ENCODE peak calls at places on chromosomes 12 and 14, in six cellular contexts. One of them, this sample, is unnamed.

GRCh38 chr14:101215936-101216335 is 312.4 kb upstream of the RTL1 start:
- DNase-seq in H1: no peak
- DNase-seq in GM12891: no peak
- DNase-seq in GM12878: no peak
- DNase-seq in K562: no peak
- DNase-seq in HepG2: no peak
- DNase-seq in this sample: no peak

GRCh38 chr14:58533417-58533816 is 104.3 kb upstream of the DACT1 start:
- DNase-seq in H1: no peak
- DNase-seq in GM12891: no peak
- DNase-seq in GM12878: no peak
- DNase-seq in K562: no peak
- DNase-seq in HepG2: no peak
- DNase-seq in this sample: no peak

GRCh38 chr14:100406505-100407131 is 83.5 kb downstream of the SLC25A47 start:
- DNase-seq in H1: no peak
- DNase-seq in GM12891: no peak
- DNase-seq in GM12878: no peak
- DNase-seq in K562: peak; percentile 82
- DNase-seq in HepG2: peak; percentile 66
- DNase-seq in this sample: no peak

GRCh38 chr12:50110127-50110761 is 1.8 kb upstream of the COX14 start:
- DNase-seq in H1: no peak
- DNase-seq in GM12891: no peak
- DNase-seq in GM12878: peak; percentile 50
- DNase-seq in K562: peak; percentile 88
- DNase-seq in HepG2: peak; percentile 86
- DNase-seq in this sample: peak; percentile 52

GRCh38 chr12:94174576-94174975 is 26.2 kb downstream of the PLXNC1 start:
- DNase-seq in H1: no peak
- DNase-seq in GM12891: no peak
- DNase-seq in GM12878: no peak
- DNase-seq in K562: no peak
- DNase-seq in HepG2: no peak
- DNase-seq in this sample: no peak

GRCh38 chr12:107111314-107111713 is 18.0 kb upstream of the CRY1 start:
- DNase-seq in H1: no peak
- DNase-seq in GM12891: no peak
- DNase-seq in GM12878: no peak
- DNase-seq in K562: no peak
- DNase-seq in HepG2: no peak
- DNase-seq in this sample: no peak

GRCh38 chr12:96211989-96212388 is 17.8 kb downstream of the ELK3 start:
- DNase-seq in H1: no peak
- DNase-seq in GM12891: no peak
- DNase-seq in GM12878: no peak
- DNase-seq in K562: no peak
- DNase-seq in HepG2: no peak
- DNase-seq in this sample: no peak

GRCh38 chr12:115632323-115632722 is 645.2 kb downstream of the MED13L start:
- DNase-seq in H1: no peak
- DNase-seq in GM12891: no peak
- DNase-seq in GM12878: no peak
- DNase-seq in K562: no peak
- DNase-seq in HepG2: no peak
- DNase-seq in this sample: no peak

GRCh38 chr14:102389261-102389660 is 26.5 kb downstream of the TECPR2 start:
- DNase-seq in H1: no peak
- DNase-seq in GM12891: no peak
- DNase-seq in GM12878: no peak
- DNase-seq in K562: no peak
- DNase-seq in HepG2: no peak
- DNase-seq in this sample: no peak

GRCh38 chr12:65668981-65669695 is 155.1 kb upstream of the HMGA2 start:
- DNase-seq in H1: no peak
- DNase-seq in GM12891: no peak
- DNase-seq in GM12878: no peak
- DNase-seq in K562: peak; percentile 31
- DNase-seq in HepG2: no peak
- DNase-seq in this sample: no peak

GRCh38 chr12:402127-402456 is 648 bp downstream of the CCDC77 start:
- DNase-seq in H1: no peak
- DNase-seq in GM12891: no peak
- DNase-seq in GM12878: no peak
- DNase-seq in K562: peak; percentile 53
- DNase-seq in HepG2: peak; percentile 42
- DNase-seq in this sample: no peak

GRCh38 chr14:91315844-91316267 is 71.4 kb upstream of the GPR68 start:
- DNase-seq in H1: no peak
- DNase-seq in GM12891: peak; percentile 80
- DNase-seq in GM12878: peak; percentile 88
- DNase-seq in K562: no peak
- DNase-seq in HepG2: no peak
- DNase-seq in this sample: peak; percentile 79

GRCh38 chr12:100715976-100716657 is 78.5 kb upstream of the ANO4 start:
- DNase-seq in H1: no peak
- DNase-seq in GM12891: no peak
- DNase-seq in GM12878: no peak
- DNase-seq in K562: no peak
- DNase-seq in HepG2: no peak
- DNase-seq in this sample: no peak

GRCh38 chr12:95611676-95612309 is 60.5 kb upstream of the USP44 start:
- DNase-seq in H1: no peak
- DNase-seq in GM12891: no peak
- DNase-seq in GM12878: no peak
- DNase-seq in K562: no peak
- DNase-seq in HepG2: peak; percentile 62
- DNase-seq in this sample: no peak

GRCh38 chr14:92560106-92560865 is 46.7 kb downstream of the RIN3 start:
- DNase-seq in H1: no peak
- DNase-seq in GM12891: no peak
- DNase-seq in GM12878: no peak
- DNase-seq in K562: no peak
- DNase-seq in HepG2: no peak
- DNase-seq in this sample: no peak

GRCh38 chr12:90909069-90909676 is 45.8 kb downstream of the CCER1 start:
- DNase-seq in H1: no peak
- DNase-seq in GM12891: peak; percentile 1
- DNase-seq in GM12878: no peak
- DNase-seq in K562: peak; percentile 7
- DNase-seq in HepG2: peak; percentile 6
- DNase-seq in this sample: no peak

GRCh38 chr12:98896938-98897337 is 251.8 kb downstream of the APAF1 start:
- DNase-seq in H1: no peak
- DNase-seq in GM12891: no peak
- DNase-seq in GM12878: no peak
- DNase-seq in K562: no peak
- DNase-seq in HepG2: no peak
- DNase-seq in this sample: no peak

GRCh38 chr12:54431911-54432814 is 13.1 kb upstream of the ITGA5 start:
- DNase-seq in H1: no peak
- DNase-seq in GM12891: no peak
- DNase-seq in GM12878: no peak
- DNase-seq in K562: peak; percentile 87
- DNase-seq in HepG2: no peak
- DNase-seq in this sample: no peak

GRCh38 chr12:96176575-96176974 is 17.6 kb upstream of the ELK3 start:
- DNase-seq in H1: no peak
- DNase-seq in GM12891: no peak
- DNase-seq in GM12878: no peak
- DNase-seq in K562: no peak
- DNase-seq in HepG2: no peak
- DNase-seq in this sample: no peak

GRCh38 chr12:114476159-114476558 is 70.2 kb upstream of the TBX5 start:
- DNase-seq in H1: no peak
- DNase-seq in GM12891: no peak
- DNase-seq in GM12878: no peak
- DNase-seq in K562: peak; percentile 16
- DNase-seq in HepG2: peak; percentile 40
- DNase-seq in this sample: no peak

GRCh38 chr12:47807338-47807737 is 12.4 kb downstream of the HDAC7 start:
- DNase-seq in H1: no peak
- DNase-seq in GM12891: no peak
- DNase-seq in GM12878: no peak
- DNase-seq in K562: no peak
- DNase-seq in HepG2: no peak
- DNase-seq in this sample: no peak

GRCh38 chr12:49121047-49121696 is 10.0 kb downstream of the TUBA1B start:
- DNase-seq in H1: peak; percentile 13
- DNase-seq in GM12891: no peak
- DNase-seq in GM12878: no peak
- DNase-seq in K562: peak; percentile 65
- DNase-seq in HepG2: peak; percentile 79
- DNase-seq in this sample: no peak

GRCh38 chr12:92419201-92419600 is 273.6 kb upstream of the BTG1 start:
- DNase-seq in H1: no peak
- DNase-seq in GM12891: no peak
- DNase-seq in GM12878: no peak
- DNase-seq in K562: no peak
- DNase-seq in HepG2: no peak
- DNase-seq in this sample: no peak

GRCh38 chr12:92574046-92574783 is 128.6 kb upstream of the PLEKHG7 start:
- DNase-seq in H1: no peak
- DNase-seq in GM12891: no peak
- DNase-seq in GM12878: no peak
- DNase-seq in K562: peak; percentile 29
- DNase-seq in HepG2: peak; percentile 15
- DNase-seq in this sample: no peak

GRCh38 chr14:57737598-57737997 is 128.3 kb downstream of the SLC35F4 start:
- DNase-seq in H1: no peak
- DNase-seq in GM12891: no peak
- DNase-seq in GM12878: no peak
- DNase-seq in K562: no peak
- DNase-seq in HepG2: no peak
- DNase-seq in this sample: no peak

GRCh38 chr14:103385153-103385993 is at the start of gene MARK3:
- DNase-seq in H1: peak; percentile 83
- DNase-seq in GM12891: peak; percentile 97
- DNase-seq in GM12878: peak; percentile 64
- DNase-seq in K562: peak; percentile 96
- DNase-seq in HepG2: peak; percentile 92
- DNase-seq in this sample: peak; percentile 97

GRCh38 chr14:90109858-90110257 is 48.1 kb downstream of the KCNK13 start:
- DNase-seq in H1: peak; percentile 13
- DNase-seq in GM12891: no peak
- DNase-seq in GM12878: no peak
- DNase-seq in K562: peak; percentile 1
- DNase-seq in HepG2: peak; percentile 13
- DNase-seq in this sample: no peak
- TF ChIP-seq TAF1 in H1: no peak
- TF ChIP-seq TAF1 in GM12891: no peak
- TF ChIP-seq TAF1 in GM12878: no peak
- TF ChIP-seq TAF1 in K562: no peak
- TF ChIP-seq TAF1 in HepG2: no peak
- TF ChIP-seq TAF1 in this sample: no peak

DNA sequence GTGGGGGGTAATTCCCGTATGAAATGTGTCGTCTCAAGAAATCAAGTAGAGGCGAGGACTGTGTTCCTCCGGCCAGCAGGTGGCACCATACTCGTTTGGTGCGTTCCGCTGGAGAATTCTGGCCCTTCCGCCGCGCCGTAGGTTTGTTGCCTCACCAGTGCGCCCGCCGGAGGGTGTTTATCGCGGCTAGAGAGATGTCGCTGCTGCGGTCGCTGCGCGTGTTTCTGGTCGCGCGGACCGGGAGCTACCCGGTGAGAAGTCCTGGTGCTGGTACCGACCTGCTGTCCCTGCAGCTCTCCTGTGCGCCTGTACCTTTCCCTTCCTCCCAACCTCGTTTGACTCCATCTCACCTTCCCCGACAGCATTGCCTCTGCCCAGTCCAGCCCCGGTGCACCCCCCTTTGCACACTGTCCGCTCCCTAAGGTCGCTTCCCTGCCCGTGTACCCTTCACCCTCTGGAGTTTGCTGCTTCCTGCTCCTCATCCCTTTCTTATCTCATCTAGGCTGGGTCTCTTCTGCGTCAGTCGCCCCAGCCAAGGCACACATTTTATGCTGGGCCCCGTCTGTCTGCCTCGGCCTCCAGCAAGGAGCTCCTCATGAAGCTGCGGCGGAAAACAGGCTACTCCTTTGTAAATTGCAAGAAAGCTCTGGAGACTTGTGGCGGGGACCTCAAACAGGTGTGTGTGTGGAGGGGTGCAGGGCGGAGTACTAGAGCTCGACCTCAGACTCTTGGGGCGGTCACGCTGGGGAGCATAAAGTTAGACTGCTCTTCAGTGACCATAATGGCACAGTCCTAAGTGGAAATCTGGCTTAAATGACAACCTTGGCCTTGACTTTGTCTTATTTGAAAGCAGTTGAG is at the start of gene TSFM:
- DNase-seq in H1: peak; percentile 77
- DNase-seq in GM12891: peak; percentile 74
- DNase-seq in GM12878: peak; percentile 68
- DNase-seq in K562: peak; percentile 98
- DNase-seq in HepG2: peak; percentile 85
- DNase-seq in this sample: peak; percentile 66
- TF ChIP-seq POLR2A in H1: no peak
- TF ChIP-seq POLR2A in GM12891: peak; percentile 90
- TF ChIP-seq POLR2A in GM12878: peak; percentile 96
- TF ChIP-seq POLR2A in K562: peak; percentile 97
- TF ChIP-seq POLR2A in HepG2: peak; percentile 89
- TF ChIP-seq POLR2A in this sample: peak; percentile 92

DNA sequence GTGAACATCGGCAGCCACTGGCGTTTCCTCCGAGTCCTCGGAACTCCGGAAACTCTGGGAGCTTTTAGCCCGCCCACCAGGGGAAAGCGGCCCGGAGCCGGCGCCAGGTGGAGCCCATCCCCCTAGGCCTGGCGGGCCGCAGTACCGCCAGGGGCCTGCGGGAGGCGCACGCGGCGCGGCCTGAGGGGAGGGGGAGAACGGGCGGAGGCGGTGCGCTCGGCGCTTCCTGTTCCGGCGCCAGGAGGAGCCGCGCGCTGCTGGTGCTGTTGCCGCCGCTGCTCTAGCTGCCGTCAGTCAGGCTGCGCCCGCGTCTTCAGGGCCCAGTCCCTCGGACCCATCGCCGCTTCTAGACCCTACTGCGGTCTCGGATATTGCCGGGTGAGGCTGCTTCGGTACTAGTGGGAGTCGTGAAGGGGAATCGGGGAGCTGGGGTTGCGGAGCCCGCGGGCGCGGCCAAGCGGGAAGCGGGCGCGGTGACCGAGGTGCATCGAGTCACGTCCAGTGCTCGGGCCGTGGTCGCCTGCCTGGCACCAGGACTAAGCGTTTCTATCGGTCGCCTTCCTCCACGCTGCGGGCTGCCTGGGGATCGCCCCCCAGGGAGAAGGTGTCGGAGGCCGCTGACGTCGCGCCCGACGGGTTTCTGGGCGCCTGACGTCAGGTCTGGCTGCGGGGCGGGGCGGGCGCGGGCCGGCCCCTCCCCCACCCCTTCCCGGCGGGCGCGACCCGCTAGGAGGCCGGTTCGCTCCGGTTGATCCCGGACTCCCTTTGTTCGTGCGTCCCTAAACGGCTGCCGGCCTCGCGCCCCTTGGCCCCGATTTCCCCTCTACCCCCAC is at the start of gene MAPK1IP1L:
- DNase-seq in H1: peak; percentile 79
- DNase-seq in GM12891: peak; percentile 87
- DNase-seq in GM12878: peak; percentile 63
- DNase-seq in K562: peak; percentile 89
- DNase-seq in HepG2: peak; percentile 82
- DNase-seq in this sample: peak; percentile 86
- TF ChIP-seq POLR2AphosphoS5 in H1: peak; percentile 99
- TF ChIP-seq POLR2AphosphoS5 in GM12891: peak; percentile 98
- TF ChIP-seq POLR2AphosphoS5 in GM12878: peak; percentile 99
- TF ChIP-seq POLR2AphosphoS5 in K562: peak; percentile 89
- TF ChIP-seq POLR2AphosphoS5 in HepG2: peak; percentile 94
- TF ChIP-seq POLR2AphosphoS5 in this sample: peak; percentile 98

GRCh38 chr12:119036878-119037493 is 55.6 kb downstream of the SRRM4 start:
- DNase-seq in H1: no peak
- DNase-seq in GM12891: peak; percentile 17
- DNase-seq in GM12878: no peak
- DNase-seq in K562: peak; percentile 62
- DNase-seq in HepG2: peak; percentile 16
- DNase-seq in this sample: peak; percentile 17
- TF ChIP-seq TAF1 in H1: no peak
- TF ChIP-seq TAF1 in GM12891: no peak
- TF ChIP-seq TAF1 in GM12878: no peak
- TF ChIP-seq TAF1 in K562: no peak
- TF ChIP-seq TAF1 in HepG2: no peak
- TF ChIP-seq TAF1 in this sample: no peak

This sample was measured in GM12892.